ENCODE peak calls at places on chromosomes 6 and 20, in nine cellular contexts. M is colonic mucosa, R is BJ, H is astrocyte of the spinal cord, J is pancreas, W is HFF-Myc, F is DND-41, X is K562, Q is adrenal gland. V is an unnamed sample.

GRCh38 chr6:37820713-37821069 is 1.2 kb downstream of the ZFAND3 start:
- DNase-seq in M (no peak), R (no peak), H (no peak), J (no peak), W (no peak), F (no peak), X (peak), Q (no peak), V (no peak)

GRCh38 chr20:52419205-52419604 is 227.6 kb upstream of the ZFP64 start:
- DNase-seq in M (no peak), R (no peak), H (no peak), J (no peak), W (no peak), F (no peak), X (no peak), Q (no peak), V (no peak)

GRCh38 chr20:57167971-57168693 is 98.3 kb downstream of the BMP7 start:
- DNase-seq in M (no peak), R (no peak), H (no peak), J (no peak), W (peak), F (no peak), X (no peak), Q (no peak), V (no peak)

GRCh38 chr6:104252276-104252675 is 607.4 kb downstream of the HACE1 start:
- DNase-seq in M (no peak), R (no peak), H (no peak), J (no peak), W (no peak), F (no peak), X (no peak), Q (no peak), V (no peak)

GRCh38 chr6:35568967-35569606 is 56.4 kb upstream of the TULP1 start:
- DNase-seq in M (peak), R (no peak), H (peak), J (no peak), W (no peak), F (peak), X (peak), Q (peak), V (no peak)

GRCh38 chr6:164640946-164641345 is 668.5 kb downstream of the C6orf118 start:
- DNase-seq in M (no peak), R (no peak), H (no peak), J (no peak), W (no peak), F (no peak), X (no peak), Q (no peak), V (no peak)

GRCh38 chr6:108477034-108477433 is 83.7 kb upstream of the FOXO3 start:
- DNase-seq in M (no peak), R (no peak), H (no peak), J (no peak), W (no peak), F (no peak), X (no peak), Q (no peak), V (no peak)

GRCh38 chr6:39884696-39885095 is 49.6 kb downstream of the MOCS1 start:
- DNase-seq in M (no peak), R (no peak), H (peak), J (no peak), W (no peak), F (no peak), X (no peak), Q (no peak), V (peak)

GRCh38 chr20:14477125-14477524 is 139.7 kb upstream of the FLRT3 start:
- DNase-seq in M (no peak), R (no peak), H (peak), J (no peak), W (no peak), F (no peak), X (no peak), Q (no peak), V (peak)

DNA sequence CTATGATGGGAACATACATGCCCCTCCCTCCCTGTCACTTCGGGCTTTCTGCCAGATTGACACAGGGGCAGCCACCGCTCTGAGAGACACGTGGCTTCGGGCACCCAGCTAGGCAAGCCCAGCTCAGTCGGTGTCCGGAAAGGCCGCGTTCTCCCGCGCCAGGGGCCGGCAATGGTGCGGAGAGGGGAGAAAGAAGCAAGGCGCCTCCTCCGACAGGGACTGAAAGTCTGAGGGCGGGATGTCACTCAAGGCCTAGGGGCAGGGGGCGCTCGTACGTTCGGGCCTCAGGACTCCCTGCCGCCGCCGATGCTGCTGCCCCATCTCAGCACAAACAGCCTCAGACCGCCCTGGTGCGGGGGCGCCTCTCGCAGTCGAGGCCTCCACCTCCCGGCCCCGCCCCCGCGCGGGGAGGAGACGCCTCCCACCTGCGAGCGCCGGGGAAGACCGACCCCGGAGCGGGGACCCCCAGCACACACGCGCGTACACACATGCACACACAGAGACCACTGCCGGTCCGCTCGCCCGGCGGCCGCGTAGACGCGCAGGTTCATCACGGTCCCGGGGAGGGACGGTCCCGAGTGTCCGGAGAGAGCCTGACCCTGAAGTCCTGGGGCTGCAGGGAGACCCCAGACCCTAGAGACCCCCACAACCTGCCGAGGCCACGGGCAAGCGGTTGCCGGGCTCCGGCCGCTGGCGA is 1.9 kb downstream of the GRM4 start:
- DNase-seq in M (no peak), R (no peak), H (no peak), J (no peak), W (no peak), F (no peak), X (peak), Q (no peak), V (no peak)
- TF ChIP-seq CTCF in M (no peak), R (peak), H (peak), J (no peak), W (peak), F (peak), X (peak), Q (no peak), V (no peak)

GRCh38 chr6:159807150-159807859 is 7.2 kb downstream of the PNLDC1 start:
- DNase-seq in M (no peak), R (no peak), H (no peak), J (peak), W (no peak), F (no peak), X (no peak), Q (no peak), V (peak)
- H3K4me3 ChIP-seq in M (no peak), R (no peak), H (no peak), J (no peak), W (no peak), F (no peak), X (no peak), Q (no peak), V (no peak)

GRCh38 chr6:138129190-138129589 is 22.0 kb upstream of the PERP start:
- DNase-seq in M (no peak), R (no peak), H (no peak), J (no peak), W (no peak), F (no peak), X (peak), Q (no peak), V (no peak)
- TF ChIP-seq CTCF in M (no peak), R (no peak), H (no peak), J (no peak), W (no peak), F (no peak), X (peak), Q (no peak), V (no peak)

GRCh38 chr6:156795825-156796224 is 18.6 kb downstream of the ARID1B start:
- DNase-seq in M (no peak), R (no peak), H (no peak), J (no peak), W (no peak), F (no peak), X (no peak), Q (no peak), V (no peak)
- H3K4me3 ChIP-seq in M (no peak), R (no peak), H (peak), J (peak), W (no peak), F (no peak), X (no peak), Q (no peak), V (peak)

V was measured in fibroblast of the aortic adventitia.